ENCODE peak calls at places on chromosome 9, in eight cellular contexts. One of them, this sample, is unnamed.

GRCh38 chr9:110877376-110877775 is 160.9 kb downstream of the LPAR1 start:
- DNase-seq in fibroblast of lung: no peak
- DNase-seq in RWPE2: no peak
- DNase-seq in IMR-90: no peak
- DNase-seq in cardiac muscle cell: no peak
- DNase-seq in aorta: no peak
- DNase-seq in esophagus squamous epithelium: no peak
- DNase-seq in CD4-positive, alpha-beta memory T cell: no peak
- DNase-seq in this sample: no peak

GRCh38 chr9:95516736-95517558 is at the start of gene PTCH1:
- DNase-seq in aorta: no peak
- DNase-seq in CD4-positive, alpha-beta memory T cell: peak
- DNase-seq in RWPE2: no peak
- DNase-seq in cardiac muscle cell: peak
- DNase-seq in esophagus squamous epithelium: no peak
- DNase-seq in fibroblast of lung: peak
- DNase-seq in IMR-90: peak
- DNase-seq in this sample: no peak

GRCh38 chr9:70229026-70229425 is 29.8 kb upstream of the SMC5 start:
- DNase-seq in aorta: no peak
- DNase-seq in fibroblast of lung: peak
- DNase-seq in esophagus squamous epithelium: no peak
- DNase-seq in IMR-90: no peak
- DNase-seq in cardiac muscle cell: no peak
- DNase-seq in CD4-positive, alpha-beta memory T cell: no peak
- DNase-seq in RWPE2: no peak
- DNase-seq in this sample: no peak

GRCh38 chr9:126515873-126516505 is 97.7 kb upstream of the LMX1B start:
- DNase-seq in fibroblast of lung: no peak
- DNase-seq in aorta: peak
- DNase-seq in cardiac muscle cell: no peak
- DNase-seq in CD4-positive, alpha-beta memory T cell: no peak
- DNase-seq in esophagus squamous epithelium: no peak
- DNase-seq in IMR-90: no peak
- DNase-seq in RWPE2: no peak
- DNase-seq in this sample: no peak

GRCh38 chr9:126615251-126615790 is 1.6 kb downstream of the LMX1B start:
- DNase-seq in cardiac muscle cell: peak
- DNase-seq in CD4-positive, alpha-beta memory T cell: no peak
- DNase-seq in IMR-90: peak
- DNase-seq in fibroblast of lung: peak
- DNase-seq in RWPE2: peak
- DNase-seq in esophagus squamous epithelium: no peak
- DNase-seq in aorta: peak
- DNase-seq in this sample: no peak

GRCh38 chr9:124218438-124219289 is 39.1 kb upstream of the NEK6 start:
- DNase-seq in esophagus squamous epithelium: no peak
- DNase-seq in cardiac muscle cell: peak
- DNase-seq in RWPE2: peak
- DNase-seq in CD4-positive, alpha-beta memory T cell: no peak
- DNase-seq in fibroblast of lung: peak
- DNase-seq in aorta: no peak
- DNase-seq in IMR-90: peak
- DNase-seq in this sample: peak

GRCh38 chr9:92660266-92660665 is 9.7 kb downstream of the IPPK start:
- DNase-seq in fibroblast of lung: no peak
- DNase-seq in CD4-positive, alpha-beta memory T cell: no peak
- DNase-seq in esophagus squamous epithelium: no peak
- DNase-seq in IMR-90: no peak
- DNase-seq in aorta: peak
- DNase-seq in cardiac muscle cell: no peak
- DNase-seq in RWPE2: no peak
- DNase-seq in this sample: no peak

GRCh38 chr9:38412751-38413150 is 11.5 kb downstream of the IGFBPL1 start:
- DNase-seq in aorta: no peak
- DNase-seq in CD4-positive, alpha-beta memory T cell: no peak
- DNase-seq in RWPE2: no peak
- DNase-seq in esophagus squamous epithelium: no peak
- DNase-seq in IMR-90: no peak
- DNase-seq in cardiac muscle cell: no peak
- DNase-seq in fibroblast of lung: no peak
- DNase-seq in this sample: no peak

GRCh38 chr9:21031818-21032203 is 371 bp upstream of the HACD4 start:
- DNase-seq in fibroblast of lung: no peak
- DNase-seq in esophagus squamous epithelium: no peak
- DNase-seq in RWPE2: no peak
- DNase-seq in aorta: peak
- DNase-seq in cardiac muscle cell: no peak
- DNase-seq in CD4-positive, alpha-beta memory T cell: no peak
- DNase-seq in IMR-90: no peak
- DNase-seq in this sample: no peak

GRCh38 chr9:117092582-117092981 is 322.3 kb downstream of the ASTN2 start:
- DNase-seq in CD4-positive, alpha-beta memory T cell: no peak
- DNase-seq in aorta: no peak
- DNase-seq in cardiac muscle cell: peak
- DNase-seq in IMR-90: peak
- DNase-seq in RWPE2: no peak
- DNase-seq in fibroblast of lung: no peak
- DNase-seq in esophagus squamous epithelium: no peak
- DNase-seq in this sample: no peak

GRCh38 chr9:19020886-19021285 is 12.1 kb downstream of the SAXO1 start:
- DNase-seq in cardiac muscle cell: no peak
- DNase-seq in fibroblast of lung: no peak
- DNase-seq in esophagus squamous epithelium: no peak
- DNase-seq in CD4-positive, alpha-beta memory T cell: no peak
- DNase-seq in aorta: no peak
- DNase-seq in RWPE2: no peak
- DNase-seq in IMR-90: no peak
- DNase-seq in this sample: no peak

GRCh38 chr9:32589083-32589713 is 16.2 kb upstream of the NDUFB6 start:
- DNase-seq in CD4-positive, alpha-beta memory T cell: peak
- DNase-seq in cardiac muscle cell: peak
- DNase-seq in fibroblast of lung: peak
- DNase-seq in IMR-90: peak
- DNase-seq in aorta: no peak
- DNase-seq in RWPE2: no peak
- DNase-seq in esophagus squamous epithelium: no peak
- DNase-seq in this sample: no peak

GRCh38 chr9:119094086-119094485 is 275.1 kb downstream of the BRINP1 start:
- DNase-seq in cardiac muscle cell: no peak
- DNase-seq in aorta: no peak
- DNase-seq in IMR-90: no peak
- DNase-seq in esophagus squamous epithelium: no peak
- DNase-seq in fibroblast of lung: no peak
- DNase-seq in CD4-positive, alpha-beta memory T cell: no peak
- DNase-seq in RWPE2: no peak
- DNase-seq in this sample: no peak

GRCh38 chr9:35257986-35258664 is 96.3 kb downstream of the UNC13B start:
- DNase-seq in fibroblast of lung: no peak
- DNase-seq in RWPE2: no peak
- DNase-seq in aorta: no peak
- DNase-seq in esophagus squamous epithelium: no peak
- DNase-seq in IMR-90: no peak
- DNase-seq in CD4-positive, alpha-beta memory T cell: no peak
- DNase-seq in cardiac muscle cell: no peak
- DNase-seq in this sample: no peak

GRCh38 chr9:99466787-99467186 is 244.7 kb downstream of the SEC61B start:
- DNase-seq in fibroblast of lung: no peak
- DNase-seq in cardiac muscle cell: no peak
- DNase-seq in aorta: no peak
- DNase-seq in RWPE2: no peak
- DNase-seq in CD4-positive, alpha-beta memory T cell: no peak
- DNase-seq in esophagus squamous epithelium: no peak
- DNase-seq in IMR-90: no peak
- DNase-seq in this sample: no peak

DNA sequence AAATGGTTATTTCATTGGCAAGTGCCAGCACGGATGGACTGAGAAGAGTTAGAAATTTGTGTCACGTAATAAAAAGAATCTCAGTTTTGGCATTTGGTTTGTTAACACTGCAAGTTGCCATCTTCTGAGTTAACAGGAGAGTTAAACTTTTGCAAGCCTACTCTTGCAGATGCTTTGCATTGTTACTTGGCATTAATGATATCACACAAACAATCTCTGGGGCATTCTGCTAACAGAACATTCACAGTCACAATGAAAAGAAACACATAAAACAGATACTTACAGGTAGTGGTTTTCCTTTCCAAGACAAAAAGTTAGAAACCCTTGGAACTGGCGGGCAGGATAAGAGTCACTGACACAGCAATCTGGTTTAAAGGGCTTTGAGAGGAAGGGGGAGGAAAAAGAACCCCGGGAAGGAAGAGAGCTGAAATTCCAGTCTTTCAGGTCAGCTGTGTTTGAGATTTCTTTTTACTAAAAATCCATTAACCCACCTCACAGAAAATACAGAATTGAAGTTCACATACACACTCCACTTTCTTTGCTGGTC is 524 bp downstream of the FREM1 start:
- DNase-seq in IMR-90: no peak
- DNase-seq in fibroblast of lung: no peak
- DNase-seq in cardiac muscle cell: no peak
- DNase-seq in esophagus squamous epithelium: no peak
- DNase-seq in aorta: no peak
- DNase-seq in CD4-positive, alpha-beta memory T cell: no peak
- DNase-seq in RWPE2: no peak
- DNase-seq in this sample: no peak
- H3K4me3 ChIP-seq in IMR-90: no peak
- H3K4me3 ChIP-seq in fibroblast of lung: no peak
- H3K4me3 ChIP-seq in cardiac muscle cell: peak
- H3K4me3 ChIP-seq in esophagus squamous epithelium: peak
- H3K4me3 ChIP-seq in aorta: peak
- H3K4me3 ChIP-seq in CD4-positive, alpha-beta memory T cell: no peak
- H3K4me3 ChIP-seq in RWPE2: no peak
- H3K4me3 ChIP-seq in this sample: peak

GRCh38 chr9:130825809-130826208 is 9.2 kb upstream of the ABL1 start:
- DNase-seq in esophagus squamous epithelium: no peak
- DNase-seq in RWPE2: no peak
- DNase-seq in fibroblast of lung: no peak
- DNase-seq in CD4-positive, alpha-beta memory T cell: no peak
- DNase-seq in aorta: no peak
- DNase-seq in cardiac muscle cell: no peak
- DNase-seq in IMR-90: no peak
- DNase-seq in this sample: no peak

GRCh38 chr9:130825051-130825651 is 9.9 kb upstream of the ABL1 start:
- DNase-seq in esophagus squamous epithelium: no peak
- DNase-seq in RWPE2: no peak
- DNase-seq in aorta: no peak
- DNase-seq in fibroblast of lung: peak
- DNase-seq in cardiac muscle cell: peak
- DNase-seq in IMR-90: peak
- DNase-seq in CD4-positive, alpha-beta memory T cell: no peak
- DNase-seq in this sample: no peak

GRCh38 chr9:130824079-130824478 is 11.0 kb upstream of the ABL1 start:
- DNase-seq in esophagus squamous epithelium: no peak
- DNase-seq in cardiac muscle cell: no peak
- DNase-seq in aorta: no peak
- DNase-seq in CD4-positive, alpha-beta memory T cell: no peak
- DNase-seq in fibroblast of lung: no peak
- DNase-seq in IMR-90: no peak
- DNase-seq in RWPE2: no peak
- DNase-seq in this sample: no peak

GRCh38 chr9:130823435-130823834 is 11.6 kb upstream of the ABL1 start:
- DNase-seq in aorta: no peak
- DNase-seq in IMR-90: peak
- DNase-seq in cardiac muscle cell: peak
- DNase-seq in esophagus squamous epithelium: no peak
- DNase-seq in fibroblast of lung: peak
- DNase-seq in CD4-positive, alpha-beta memory T cell: no peak
- DNase-seq in RWPE2: no peak
- DNase-seq in this sample: no peak

GRCh38 chr9:130824616-130825015 is 10.4 kb upstream of the ABL1 start:
- DNase-seq in fibroblast of lung: no peak
- DNase-seq in IMR-90: no peak
- DNase-seq in cardiac muscle cell: no peak
- DNase-seq in aorta: no peak
- DNase-seq in esophagus squamous epithelium: no peak
- DNase-seq in RWPE2: no peak
- DNase-seq in CD4-positive, alpha-beta memory T cell: no peak
- DNase-seq in this sample: no peak
- H3K4me3 ChIP-seq in fibroblast of lung: no peak
- H3K4me3 ChIP-seq in IMR-90: no peak
- H3K4me3 ChIP-seq in cardiac muscle cell: peak
- H3K4me3 ChIP-seq in aorta: no peak
- H3K4me3 ChIP-seq in esophagus squamous epithelium: no peak
- H3K4me3 ChIP-seq in RWPE2: no peak
- H3K4me3 ChIP-seq in CD4-positive, alpha-beta memory T cell: no peak
- H3K4me3 ChIP-seq in this sample: no peak

DNA sequence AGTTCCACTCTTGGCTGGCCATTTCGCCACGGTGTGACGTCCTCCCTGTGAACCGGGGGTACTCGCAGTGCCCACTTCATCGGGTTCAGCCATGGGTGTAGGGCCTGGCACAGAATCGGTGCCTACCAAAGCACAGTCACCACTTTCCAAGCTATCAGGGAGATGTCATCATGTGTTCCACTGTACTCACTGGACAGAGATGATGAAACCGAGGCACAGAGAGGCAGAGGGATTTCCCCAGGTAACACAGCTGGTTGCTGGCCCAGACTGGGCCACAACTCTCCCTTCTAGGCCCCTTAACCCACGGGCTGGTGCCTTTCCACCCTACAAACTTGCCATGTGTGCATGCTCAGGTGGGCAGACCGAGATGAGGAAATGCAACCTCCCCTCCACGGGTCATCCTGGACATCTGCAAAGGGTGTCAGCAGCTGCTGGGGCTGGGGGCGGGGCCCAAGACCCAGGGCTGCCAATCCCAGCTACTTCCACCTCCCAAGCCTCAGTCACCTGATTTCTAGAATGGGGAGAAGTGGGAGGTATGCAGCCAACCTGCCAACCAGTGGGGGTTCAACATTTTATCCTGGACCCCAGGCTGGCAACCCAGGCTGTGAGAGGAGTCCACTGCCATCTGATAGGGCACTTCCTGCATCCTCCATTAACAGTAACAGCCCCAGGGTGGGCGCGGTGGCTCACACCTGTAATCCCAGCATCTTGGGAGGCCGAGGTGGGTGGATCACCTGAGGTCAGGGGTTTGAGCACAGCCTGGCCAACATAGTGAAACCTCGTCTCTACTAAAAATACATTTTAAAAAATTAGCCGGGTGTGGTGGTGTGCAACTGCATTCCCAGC is 893 bp upstream of the SH2D3C start:
- DNase-seq in aorta: no peak
- DNase-seq in fibroblast of lung: peak
- DNase-seq in esophagus squamous epithelium: no peak
- DNase-seq in CD4-positive, alpha-beta memory T cell: no peak
- DNase-seq in IMR-90: no peak
- DNase-seq in RWPE2: no peak
- DNase-seq in cardiac muscle cell: peak
- DNase-seq in this sample: no peak
- H3K4me3 ChIP-seq in aorta: no peak
- H3K4me3 ChIP-seq in fibroblast of lung: no peak
- H3K4me3 ChIP-seq in esophagus squamous epithelium: peak
- H3K4me3 ChIP-seq in CD4-positive, alpha-beta memory T cell: peak
- H3K4me3 ChIP-seq in IMR-90: no peak
- H3K4me3 ChIP-seq in RWPE2: no peak
- H3K4me3 ChIP-seq in cardiac muscle cell: no peak
- H3K4me3 ChIP-seq in this sample: peak

DNA sequence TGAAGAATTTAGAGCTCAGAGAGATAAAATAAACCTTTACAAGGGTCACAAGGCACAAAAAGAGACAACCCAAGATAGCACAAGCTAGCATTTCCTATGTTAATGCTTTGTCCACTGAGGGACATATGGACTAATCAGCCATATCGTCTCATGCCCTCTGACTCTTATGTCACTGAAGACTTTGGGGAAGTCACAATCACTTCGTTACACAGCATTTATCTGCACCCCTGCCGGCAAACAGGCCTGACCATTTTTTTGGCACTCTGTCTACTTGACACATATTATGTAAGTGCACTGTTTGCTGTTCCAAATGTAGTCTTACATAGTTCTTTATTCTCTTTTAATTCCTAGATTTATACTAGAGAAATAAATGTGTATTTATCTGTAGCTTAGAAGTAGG is 13.9 kb upstream of the BNC2 start:
- DNase-seq in fibroblast of lung: no peak
- DNase-seq in cardiac muscle cell: no peak
- DNase-seq in CD4-positive, alpha-beta memory T cell: no peak
- DNase-seq in esophagus squamous epithelium: no peak
- DNase-seq in RWPE2: no peak
- DNase-seq in IMR-90: no peak
- DNase-seq in aorta: no peak
- DNase-seq in this sample: no peak
- H3K4me3 ChIP-seq in fibroblast of lung: no peak
- H3K4me3 ChIP-seq in cardiac muscle cell: no peak
- H3K4me3 ChIP-seq in CD4-positive, alpha-beta memory T cell: no peak
- H3K4me3 ChIP-seq in esophagus squamous epithelium: no peak
- H3K4me3 ChIP-seq in RWPE2: no peak
- H3K4me3 ChIP-seq in IMR-90: no peak
- H3K4me3 ChIP-seq in aorta: no peak
- H3K4me3 ChIP-seq in this sample: no peak